ENCODE peak calls at places on chromosomes 7 and 10, in nine cellular contexts. O is nephron progenitor cell, L is Calu3, F is tibial artery, G is HepG2, X is adrenal gland, H is choroid plexus epithelial cell, N is cardiac fibroblast, D is dorsolateral prefrontal cortex. E is an unnamed sample.

GRCh38 chr7:391411-391951 is 101.5 kb downstream of the FOXL3 start:
- DNase-seq in O (no peak), L (no peak), F (peak; percentile 63), G (no peak), X (no peak), H (no peak), N (no peak), D (peak; percentile 36), E (no peak)

GRCh38 chr7:47783456-47784240 is 164.6 kb downstream of the PKD1L1 start:
- DNase-seq in O (no peak), L (peak; percentile 53), F (peak; percentile 78), G (peak; percentile 61), X (peak; percentile 63), H (peak; percentile 93), N (peak; percentile 97), D (no peak), E (no peak)

GRCh38 chr10:20962165-20962564 is 65.1 kb upstream of the NEBL start:
- DNase-seq in O (no peak), L (no peak), F (no peak), G (no peak), X (no peak), H (peak; percentile 18), N (peak; percentile 54), D (no peak), E (no peak)

GRCh38 chr7:28536259-28536658 is 123.9 kb downstream of the CREB5 start:
- DNase-seq in O (peak; percentile 30), L (peak; percentile 41), F (no peak), G (no peak), X (no peak), H (peak; percentile 66), N (peak; percentile 34), D (no peak), E (no peak)

GRCh38 chr10:79401015-79401921 is 44.2 kb downstream of the ZCCHC24 start:
- DNase-seq in O (peak; percentile 76), L (no peak), F (peak; percentile 94), G (no peak), X (peak; percentile 59), H (peak; percentile 95), N (no peak), D (no peak), E (no peak)

GRCh38 chr10:131024259-131025131 is 287.0 kb downstream of the TCERG1L start:
- DNase-seq in O (no peak), L (no peak), F (peak; percentile 52), G (no peak), X (no peak), H (no peak), N (no peak), D (no peak), E (no peak)

GRCh38 chr10:59779656-59780521 is 26.6 kb upstream of the MRLN start:
- DNase-seq in O (no peak), L (no peak), F (no peak), G (no peak), X (no peak), H (no peak), N (peak; percentile 39), D (no peak), E (no peak)

GRCh38 chr7:17139081-17139480 is 159.4 kb upstream of the AHR start:
- DNase-seq in O (no peak), L (peak; percentile 43), F (no peak), G (no peak), X (no peak), H (no peak), N (no peak), D (no peak), E (no peak)

GRCh38 chr7:73742338-73742752 is 3.7 kb upstream of the ABHD11 start:
- DNase-seq in O (no peak), L (peak; percentile 62), F (no peak), G (no peak), X (no peak), H (no peak), N (no peak), D (no peak), E (no peak)

GRCh38 chr7:158613481-158613880 is 25.9 kb upstream of the PTPRN2 start:
- DNase-seq in O (no peak), L (no peak), F (no peak), G (no peak), X (no peak), H (no peak), N (peak; percentile 10), D (no peak), E (no peak)

DNA sequence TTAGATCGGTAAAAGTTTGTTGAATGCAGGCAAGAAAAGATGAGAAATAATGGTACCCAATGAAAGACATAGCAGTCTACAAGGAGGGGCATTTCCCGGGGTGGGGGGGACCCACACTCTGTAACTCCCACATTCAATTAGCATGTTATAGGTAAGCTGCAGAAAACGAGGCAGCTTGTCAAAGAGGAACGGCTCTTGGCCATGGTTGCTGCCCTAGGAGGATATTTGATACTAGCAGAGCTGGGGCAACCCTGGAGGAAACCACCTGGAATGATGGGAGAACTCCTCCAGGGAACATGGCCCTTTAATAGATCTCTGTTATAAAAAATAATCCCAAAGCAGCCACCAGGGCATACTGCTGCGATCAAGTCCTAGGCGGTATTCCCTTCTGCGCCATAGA is 98.5 kb downstream of the EGFR start:
- DNase-seq in O (no peak), L (no peak), F (no peak), G (no peak), X (no peak), H (no peak), N (no peak), D (no peak), E (no peak)
- TF ChIP-seq CTCF in O (no peak), L (no peak), F (no peak), G (no peak), X (no peak), H (no peak), N (no peak), D (no peak), E (no peak)

GRCh38 chr10:76905251-76905650 is 732.4 kb downstream of the KCNMA1 start:
- DNase-seq in O (no peak), L (no peak), F (no peak), G (no peak), X (no peak), H (no peak), N (no peak), D (no peak), E (no peak)

GRCh38 chr10:76906221-76906620 is 731.4 kb downstream of the KCNMA1 start:
- DNase-seq in O (no peak), L (no peak), F (no peak), G (no peak), X (no peak), H (no peak), N (no peak), D (no peak), E (no peak)

GRCh38 chr10:76903387-76903786 is 734.2 kb downstream of the KCNMA1 start:
- DNase-seq in O (no peak), L (no peak), F (no peak), G (no peak), X (no peak), H (no peak), N (no peak), D (no peak), E (no peak)

GRCh38 chr10:76901701-76902100 is 735.9 kb downstream of the KCNMA1 start:
- DNase-seq in O (no peak), L (no peak), F (no peak), G (no peak), X (no peak), H (no peak), N (no peak), D (no peak), E (no peak)

DNA sequence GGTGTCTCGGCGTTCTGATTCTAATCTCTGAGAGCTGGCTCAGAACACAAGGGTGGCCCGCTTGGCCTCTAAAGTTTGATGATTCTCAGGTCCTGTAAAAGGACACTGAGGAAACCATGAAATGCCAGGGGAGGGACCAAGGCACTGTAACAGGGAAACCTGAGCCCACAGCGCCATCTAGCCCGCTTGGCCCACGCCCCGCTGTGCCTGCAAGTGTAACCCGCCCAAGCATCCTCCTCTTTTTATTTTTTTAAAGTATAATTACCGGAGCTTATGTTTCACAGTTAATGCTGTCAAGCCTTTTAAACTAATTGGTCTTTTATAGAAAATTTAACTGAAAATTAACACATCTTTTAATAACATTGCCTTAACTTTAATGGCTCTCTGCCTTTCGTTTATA is 734.7 kb downstream of the KCNMA1 start:
- DNase-seq in O (peak; percentile 68), L (peak; percentile 48), F (no peak), G (no peak), X (no peak), H (peak; percentile 7), N (peak; percentile 50), D (no peak), E (no peak)
- TF ChIP-seq CTCF in O (peak; percentile 33), L (no peak), F (no peak), G (peak; percentile 60), X (no peak), H (peak; percentile 19), N (peak; percentile 56), D (no peak), E (no peak)

GRCh38 chr10:128431997-128432396 is 305.8 kb upstream of the MKI67 start:
- DNase-seq in O (no peak), L (no peak), F (no peak), G (no peak), X (no peak), H (no peak), N (no peak), D (no peak), E (no peak)

GRCh38 chr10:128437786-128438350 is 311.6 kb upstream of the MKI67 start:
- DNase-seq in O (no peak), L (no peak), F (no peak), G (no peak), X (no peak), H (no peak), N (no peak), D (no peak), E (no peak)

GRCh38 chr10:128432423-128432822 is 306.2 kb upstream of the MKI67 start:
- DNase-seq in O (no peak), L (no peak), F (no peak), G (no peak), X (no peak), H (no peak), N (no peak), D (no peak), E (no peak)

GRCh38 chr10:128438417-128439063 is 312.3 kb upstream of the MKI67 start:
- DNase-seq in O (no peak), L (no peak), F (no peak), G (no peak), X (no peak), H (no peak), N (no peak), D (no peak), E (no peak)

GRCh38 chr10:128435811-128436210 is 309.6 kb upstream of the MKI67 start:
- DNase-seq in O (no peak), L (no peak), F (no peak), G (no peak), X (no peak), H (no peak), N (no peak), D (no peak), E (no peak)
- TF ChIP-seq CTCF in O (no peak), L (no peak), F (no peak), G (no peak), X (no peak), H (no peak), N (no peak), D (no peak), E (no peak)

DNA sequence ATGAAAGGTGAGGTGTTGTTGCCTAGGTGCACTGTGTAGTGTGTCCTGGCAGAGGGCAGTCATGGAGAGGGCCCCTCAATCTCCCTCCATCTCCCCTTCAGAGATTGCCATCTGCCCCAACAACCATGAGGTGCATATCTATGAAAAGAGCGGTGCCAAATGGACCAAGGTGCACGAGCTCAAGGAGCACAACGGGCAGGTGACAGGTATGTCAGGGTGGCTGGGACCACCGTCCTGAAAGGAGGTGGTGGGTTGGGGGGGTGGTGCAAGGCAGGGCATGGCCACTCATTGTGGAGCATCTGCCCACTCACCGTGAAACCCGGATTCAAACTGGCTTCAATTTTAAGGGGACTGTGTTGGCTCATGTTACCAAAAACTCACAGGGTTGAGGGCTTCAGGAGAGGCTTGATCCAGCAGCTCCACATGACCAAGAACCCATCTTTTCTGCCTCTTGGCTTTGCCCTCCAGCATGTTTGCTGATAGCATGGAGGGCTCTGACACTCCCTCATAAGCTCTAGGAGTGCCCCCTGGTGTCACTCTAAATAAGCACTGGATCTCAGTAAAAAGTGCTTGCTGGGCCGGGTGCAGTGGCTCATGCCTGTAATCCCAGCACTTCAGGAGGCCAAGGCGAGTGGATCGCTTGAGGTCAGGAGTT is 12.2 kb downstream of the ARPC1B start:
- DNase-seq in O (no peak), L (peak; percentile 16), F (no peak), G (peak; percentile 67), X (no peak), H (peak; percentile 63), N (peak; percentile 58), D (no peak), E (no peak)
- TF ChIP-seq CTCF in O (no peak), L (no peak), F (no peak), G (peak; percentile 77), X (no peak), H (peak; percentile 54), N (peak; percentile 32), D (no peak), E (no peak)